ENCODE peak calls at places on chromosomes 4 and X, in four cellular contexts. V, M, Y and U are unnamed samples.

GRCh38 chr4:109611045-109611616 is 51.1 kb downstream of the MCUB start:
- DNase-seq in V (no peak), M (peak; percentile 6), Y (no peak), U (no peak)

GRCh38 chrX:67720344-67720743 is 176.5 kb downstream of the AR start:
- DNase-seq in V (no peak), M (peak; percentile 2), Y (no peak), U (no peak)

GRCh38 chr4:186910385-186910784 is 186.7 kb upstream of the FAT1 start:
- DNase-seq in V (no peak), M (no peak), Y (no peak), U (no peak)

GRCh38 chrX:76915836-76916235 is 488.3 kb downstream of the MAGEE1 start:
- DNase-seq in V (no peak), M (no peak), Y (no peak), U (no peak)

GRCh38 chr4:71553605-71554004 is 214.8 kb downstream of the SLC4A4 start:
- DNase-seq in V (no peak), M (peak; percentile 61), Y (peak; percentile 0), U (no peak)

GRCh38 chrX:80876877-80877276 is 67.2 kb upstream of the BRWD3 start:
- DNase-seq in V (no peak), M (peak; percentile 51), Y (no peak), U (no peak)

GRCh38 chrX:153611298-153612095 is 12.6 kb upstream of the CCNQ start:
- DNase-seq in V (no peak), M (no peak), Y (no peak), U (no peak)

GRCh38 chr4:66636321-66636720 is 909.0 kb downstream of the CENPC start:
- DNase-seq in V (no peak), M (no peak), Y (no peak), U (no peak)

GRCh38 chr4:145934434-145935047 is 4.1 kb downstream of the ZNF827 start:
- DNase-seq in V (no peak), M (no peak), Y (no peak), U (no peak)

GRCh38 chrX:101617211-101618191 is at the start of gene ARMCX6:
- DNase-seq in V (peak; percentile 73), M (peak; percentile 79), Y (peak; percentile 55), U (peak; percentile 43)

GRCh38 chr4:74638001-74638400 is 156.3 kb downstream of the BTC start:
- DNase-seq in V (no peak), M (peak; percentile 78), Y (no peak), U (no peak)

GRCh38 chr4:165493359-165493758 is 114.6 kb downstream of the CPE start:
- DNase-seq in V (peak; percentile 35), M (peak; percentile 88), Y (no peak), U (no peak)